ENCODE peak calls at places on chromosomes 2 and 18, in four cellular contexts. S is ovary, K is suprapubic skin, W is endothelial cell of umbilical vein. X is an unnamed sample.

GRCh38 chr2:118967124-118967880 is 25.3 kb downstream of the MARCO start:
- DNase-seq in S (no peak), K (no peak), W (no peak), X (no peak)

GRCh38 chr2:42474765-42475454 is 18.9 kb downstream of the KCNG3 start:
- DNase-seq in S (no peak), K (no peak), W (no peak), X (no peak)

GRCh38 chr2:156803967-156804366 is 367.8 kb downstream of the GPD2 start:
- DNase-seq in S (no peak), K (no peak), W (no peak), X (no peak)

GRCh38 chr2:174210861-174211260 is 37.5 kb downstream of the OLA1 start:
- DNase-seq in S (no peak), K (no peak), W (no peak), X (no peak)

GRCh38 chr18:26549486-26550435 is 1.4 kb upstream of the KCTD1 start:
- DNase-seq in S (peak; percentile 80), K (peak; percentile 82), W (peak; percentile 38), X (peak; percentile 26)

GRCh38 chr18:21557607-21558253 is 42.8 kb downstream of the ESCO1 start:
- DNase-seq in S (no peak), K (no peak), W (peak; percentile 3), X (no peak)

GRCh38 chr2:130252880-130253645 is 54.8 kb upstream of the TUBA3E start:
- DNase-seq in S (peak; percentile 50), K (no peak), W (no peak), X (no peak)

GRCh38 chr2:174681983-174682577 is 82.2 kb downstream of the CHRNA1 start:
- DNase-seq in S (peak; percentile 66), K (no peak), W (peak; percentile 55), X (no peak)

GRCh38 chr2:172693037-172693436 is 42.6 kb upstream of the RAPGEF4 start:
- DNase-seq in S (no peak), K (no peak), W (peak; percentile 98), X (no peak)

GRCh38 chr2:231276986-231277385 is 78.6 kb downstream of the ARMC9 start:
- DNase-seq in S (no peak), K (no peak), W (no peak), X (no peak)

GRCh38 chr2:240885980-240886565 is 9.9 kb downstream of the MAB21L4 start:
- DNase-seq in S (no peak), K (no peak), W (no peak), X (no peak)

GRCh38 chr2:134716716-134717585 is 1.8 kb downstream of the TMEM163 start:
- DNase-seq in S (no peak), K (no peak), W (no peak), X (no peak)
- H3K27me3 ChIP-seq in S (no peaks in the 10 kb centered on the region), K (peaks cover 74% of the 10 kb centered on the region), W (peaks cover 56% of the 10 kb centered on the region), X (peaks cover 54% of the 10 kb centered on the region)

DNA sequence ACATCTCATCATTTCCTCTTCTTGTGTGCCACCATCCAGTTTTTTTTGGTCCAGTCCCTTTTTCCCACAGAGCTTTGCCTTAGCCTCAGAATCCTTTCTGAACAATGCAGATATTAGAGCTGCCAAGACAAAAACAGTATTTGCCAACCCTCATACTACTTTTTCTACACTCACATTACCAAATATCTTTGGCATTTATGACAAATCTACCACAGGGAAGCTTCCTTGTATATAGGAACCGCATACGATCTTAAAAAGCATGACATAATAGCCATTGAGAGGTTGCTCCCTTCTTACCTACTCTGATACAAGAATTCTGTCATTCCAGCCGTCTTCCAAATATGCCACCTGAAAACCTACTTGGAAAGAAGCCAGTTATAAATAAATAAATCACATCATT is 9.4 kb downstream of the ZNF24 start:
- DNase-seq in S (no peak), K (no peak), W (no peak), X (no peak)
- H3K9me3 ChIP-seq in S (no peaks in the 10 kb centered on the region), K (no peaks in the 10 kb centered on the region), W (no peaks in the 10 kb centered on the region), X (no peaks in the 10 kb centered on the region)

DNA sequence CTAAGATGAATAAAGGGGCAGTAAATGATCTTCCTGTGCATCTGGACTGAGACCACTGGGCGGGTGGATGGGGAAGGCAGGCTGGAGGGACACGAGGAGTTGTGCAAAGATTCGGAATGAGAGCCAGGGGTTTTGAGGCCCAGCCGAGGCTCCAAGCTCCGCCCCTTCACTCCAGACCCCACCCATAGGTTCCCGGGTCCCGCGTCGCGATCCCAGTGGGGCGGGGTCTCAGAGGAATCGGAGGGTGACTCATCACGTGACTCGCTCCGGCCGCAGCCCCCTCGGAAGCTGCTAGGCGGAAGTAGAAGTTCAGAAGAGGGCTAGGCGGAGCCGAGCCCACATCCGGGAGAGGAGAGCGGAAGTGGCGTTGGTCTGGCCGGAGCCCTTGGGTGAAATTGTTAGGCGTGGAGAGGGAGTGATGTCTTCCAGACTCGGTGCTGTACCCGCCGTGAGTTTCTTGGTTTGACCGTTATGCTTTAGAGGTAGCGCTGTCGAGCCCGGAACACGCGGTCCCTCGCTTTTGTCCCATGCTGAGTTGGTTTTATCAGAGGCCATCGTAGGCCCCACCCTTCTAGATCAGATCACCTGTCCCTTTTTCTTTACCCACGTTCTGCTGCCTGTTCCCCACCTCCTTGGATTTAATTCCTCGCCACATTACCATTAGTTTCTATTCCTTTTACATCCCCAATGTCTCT is at the start of gene ZNF512:
- DNase-seq in S (peak; percentile 96), K (peak; percentile 94), W (peak; percentile 89), X (peak; percentile 80)
- TF ChIP-seq POLR2A in S (peak; percentile 76), K (peak; percentile 59), W (peak; percentile 91), X (no peak)

DNA sequence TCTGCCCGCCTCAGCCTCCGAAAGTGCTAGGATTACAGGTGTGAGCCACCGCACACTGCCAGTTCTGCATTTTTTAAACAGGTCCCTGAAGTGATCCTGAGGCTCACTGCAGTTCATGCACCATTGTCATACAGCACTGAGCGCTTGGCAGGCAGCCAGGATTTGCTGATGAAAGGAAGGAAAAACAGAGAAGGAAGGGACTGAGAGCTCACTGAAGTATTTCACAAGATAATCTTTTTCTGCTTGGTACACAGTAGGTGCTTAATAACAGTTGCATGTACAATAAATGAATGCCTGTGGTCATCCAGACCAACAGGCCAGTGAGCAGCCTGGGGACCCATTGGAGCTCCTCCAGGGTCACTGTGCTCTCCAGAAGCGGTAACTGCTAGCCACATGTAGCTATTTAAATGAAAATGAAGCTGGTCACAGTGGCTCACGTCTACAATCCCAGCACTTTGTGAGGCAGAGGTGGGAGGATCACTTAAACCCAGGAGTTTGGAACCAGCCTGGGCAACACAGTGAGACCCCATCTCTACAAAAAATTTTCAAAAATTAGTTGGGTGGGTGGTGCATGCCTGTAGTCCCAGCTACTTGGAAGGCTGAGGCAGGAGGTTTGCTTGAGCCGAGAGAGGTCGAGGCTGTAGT is 33.1 kb upstream of the SMAD7 start:
- DNase-seq in S (no peak), K (no peak), W (peak; percentile 57), X (no peak)
- H3K27me3 ChIP-seq in S (no peaks in the 10 kb centered on the region), K (no peaks in the 10 kb centered on the region), W (no peaks in the 10 kb centered on the region), X (no peaks in the 10 kb centered on the region)

GRCh38 chr2:48362515-48362914 is 167.4 kb upstream of the STON1 start:
- DNase-seq in S (no peak), K (no peak), W (no peak), X (no peak)
- H3K9me3 ChIP-seq in S (no peaks in the 10 kb centered on the region), K (no peaks in the 10 kb centered on the region), W (no peaks in the 10 kb centered on the region), X (no peaks in the 10 kb centered on the region)

GRCh38 chr2:98608962-98609604 is 694 bp downstream of the UNC50 start:
- DNase-seq in S (peak; percentile 54), K (no peak), W (peak; percentile 55), X (no peak)

GRCh38 chr2:98607741-98608117 is 583 bp downstream of the COA5 start:
- DNase-seq in S (no peak), K (no peak), W (no peak), X (no peak)

GRCh38 chr2:98606431-98606830 is 1.9 kb downstream of the COA5 start:
- DNase-seq in S (no peak), K (no peak), W (no peak), X (no peak)

GRCh38 chr2:98607104-98607503 is 1.2 kb downstream of the COA5 start:
- DNase-seq in S (no peak), K (no peak), W (no peak), X (no peak)

GRCh38 chr2:98608118-98608961 is at the start of the genes COA5 and UNC50:
- DNase-seq in S (peak; percentile 93), K (peak; percentile 95), W (peak; percentile 92), X (peak; percentile 79)
- TF ChIP-seq POLR2A in S (peak; percentile 81), K (peak; percentile 92), W (peak; percentile 91), X (peak; percentile 79)

GRCh38 chr2:161419338-161419965 is 3.4 kb downstream of the TBR1 start:
- DNase-seq in S (no peak), K (no peak), W (no peak), X (no peak)
- H3K27me3 ChIP-seq in S (peaks cover 2% of the 10 kb centered on the region), K (peaks cover 100% of the 10 kb centered on the region), W (peaks cover 100% of the 10 kb centered on the region), X (peaks cover 93% of the 10 kb centered on the region)

GRCh38 chr2:94774851-94775250 is 96.4 kb upstream of the TEKT4 start:
- DNase-seq in S (no peak), K (no peak), W (no peak), X (no peak)

DNA sequence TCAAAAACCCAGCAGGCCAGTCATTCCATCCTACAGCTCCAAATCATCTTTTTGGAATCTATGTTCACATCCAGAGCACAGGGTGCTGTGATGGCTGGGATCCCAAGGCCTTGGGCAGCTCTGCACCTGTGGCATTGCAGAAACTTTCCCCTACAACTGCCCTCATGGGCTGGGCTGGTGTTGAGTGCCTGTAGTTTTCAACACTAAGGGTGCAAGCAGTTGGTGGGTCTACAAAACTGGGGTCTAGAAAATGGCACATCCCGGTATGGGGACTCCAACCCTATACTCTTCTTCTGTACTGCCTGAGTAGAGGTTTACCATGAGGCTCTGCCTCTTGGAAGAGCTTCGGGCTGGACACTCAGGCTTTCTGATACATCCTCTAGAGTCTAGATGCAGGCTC is 95.2 kb upstream of the TEKT4 start:
- DNase-seq in S (no peak), K (no peak), W (no peak), X (no peak)
- H3K9me3 ChIP-seq in S (no peaks in the 10 kb centered on the region), K (no peaks in the 10 kb centered on the region), W (no peaks in the 10 kb centered on the region), X (no peaks in the 10 kb centered on the region)